ENCODE peak calls at places on chromosomes 2 and 18, in six cellular contexts. Z is prostate gland, K is lower lobe of right lung, Q is bronchial epithelial cell, C is AG10803, T is tibial artery. L is an unnamed sample.

GRCh38 chr2:86028763-86029381 is 76.8 kb downstream of the POLR1A start:
- DNase-seq in Z (no peak), K (no peak), Q (no peak), C (no peak), T (peak; percentile 82), L (no peak)

GRCh38 chr2:170170281-170171035 is 7.5 kb upstream of the MYO3B start:
- DNase-seq in Z (no peak), K (no peak), Q (no peak), C (peak; percentile 39), T (no peak), L (no peak)

GRCh38 chr2:30325542-30326328 is 94.4 kb downstream of the LBH start:
- DNase-seq in Z (no peak), K (no peak), Q (no peak), C (no peak), T (no peak), L (no peak)

GRCh38 chr2:67650292-67651133 is 253.4 kb downstream of the ETAA1 start:
- DNase-seq in Z (peak; percentile 54), K (peak; percentile 63), Q (peak; percentile 80), C (peak; percentile 95), T (peak; percentile 85), L (no peak)

GRCh38 chr2:234964631-234965461 is 13.0 kb downstream of the SH3BP4 start:
- DNase-seq in Z (no peak), K (no peak), Q (no peak), C (peak; percentile 55), T (no peak), L (no peak)

GRCh38 chr2:126655500-126656310 is at the start of gene GYPC:
- DNase-seq in Z (no peak), K (peak; percentile 76), Q (no peak), C (peak; percentile 80), T (peak; percentile 89), L (no peak)

GRCh38 chr2:158818511-158818910 is 23.4 kb downstream of the DAPL1 start:
- DNase-seq in Z (no peak), K (no peak), Q (no peak), C (no peak), T (peak; percentile 57), L (no peak)

GRCh38 chr2:200471324-200471848 is 38.5 kb downstream of the KCTD18 start:
- DNase-seq in Z (no peak), K (no peak), Q (peak; percentile 18), C (no peak), T (no peak), L (no peak)

GRCh38 chr2:72149556-72150156 is 2.0 kb upstream of the CYP26B1 start:
- DNase-seq in Z (peak; percentile 10), K (no peak), Q (no peak), C (no peak), T (no peak), L (no peak)

GRCh38 chr2:166057363-166058169 is 70.3 kb downstream of the SCN1A start:
- DNase-seq in Z (no peak), K (no peak), Q (peak; percentile 82), C (peak; percentile 33), T (no peak), L (peak; percentile 37)

GRCh38 chr18:12886498-12887126 is 2.6 kb upstream of the PTPN2 start:
- DNase-seq in Z (no peak), K (no peak), Q (peak; percentile 33), C (peak; percentile 13), T (no peak), L (peak; percentile 46)

GRCh38 chr2:190683802-190684201 is 34.9 kb downstream of the NAB1 start:
- DNase-seq in Z (no peak), K (no peak), Q (no peak), C (no peak), T (no peak), L (peak; percentile 38)

GRCh38 chr2:100940240-100940639 is 61.8 kb upstream of the RPL31 start:
- DNase-seq in Z (no peak), K (no peak), Q (no peak), C (peak; percentile 61), T (no peak), L (no peak)

GRCh38 chr2:20227894-20228505 is 3.1 kb upstream of the SDC1 start:
- DNase-seq in Z (no peak), K (no peak), Q (no peak), C (no peak), T (no peak), L (no peak)

GRCh38 chr18:49892148-49892924 is 79.0 kb upstream of the ACAA2 start:
- DNase-seq in Z (no peak), K (no peak), Q (peak; percentile 68), C (no peak), T (no peak), L (no peak)

GRCh38 chr2:133177196-133177595 is 391.1 kb downstream of the NCKAP5 start:
- DNase-seq in Z (no peak), K (no peak), Q (no peak), C (peak; percentile 3), T (no peak), L (no peak)

GRCh38 chr2:200592414-200593075 is 6.7 kb downstream of the AOX1 start:
- DNase-seq in Z (no peak), K (no peak), Q (peak; percentile 29), C (no peak), T (no peak), L (no peak)

GRCh38 chr2:241894681-241895426 is 25.3 kb downstream of the RTP5 start:
- DNase-seq in Z (no peak), K (peak; percentile 46), Q (no peak), C (no peak), T (peak; percentile 20), L (no peak)

GRCh38 chr2:75560022-75560767 is 544 bp downstream of the EVA1A start:
- DNase-seq in Z (peak; percentile 16), K (peak; percentile 57), Q (peak; percentile 30), C (peak; percentile 41), T (no peak), L (no peak)
- TF ChIP-seq CTCF in Z (peak; percentile 25), K (peak; percentile 13), Q (peak; percentile 22), C (peak; percentile 39), T (no peak), L (no peak)

DNA sequence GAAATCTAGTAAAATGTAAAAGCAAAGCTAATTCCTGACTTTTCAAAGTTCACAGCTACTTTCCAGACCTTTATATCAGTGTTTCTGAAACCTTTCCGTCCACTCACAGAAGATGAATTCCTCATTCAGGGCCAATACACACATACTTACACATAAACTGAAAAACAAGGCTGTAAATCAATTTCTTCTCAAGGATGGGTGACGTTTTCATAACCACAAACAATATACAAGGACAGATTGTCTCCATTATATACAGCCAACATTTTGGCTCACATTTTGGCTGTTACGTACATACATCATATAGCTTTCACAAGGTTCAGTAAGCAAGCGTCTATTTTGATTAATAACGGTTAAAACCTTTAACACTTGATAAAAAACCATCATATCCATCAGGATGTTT is 1.4 kb downstream of the RPRD1A start:
- DNase-seq in Z (no peak), K (no peak), Q (peak; percentile 8), C (peak; percentile 18), T (no peak), L (peak; percentile 44)
- H3K4me3 ChIP-seq in Z (peak overlapping the region; percentile 76), K (peak overlapping the region; percentile 94), Q (peak overlapping the region; percentile 95), C (peak overlapping the region; percentile 92), T (peak overlapping the region; percentile 72), L (peak overlapping the region; percentile 98)

DNA sequence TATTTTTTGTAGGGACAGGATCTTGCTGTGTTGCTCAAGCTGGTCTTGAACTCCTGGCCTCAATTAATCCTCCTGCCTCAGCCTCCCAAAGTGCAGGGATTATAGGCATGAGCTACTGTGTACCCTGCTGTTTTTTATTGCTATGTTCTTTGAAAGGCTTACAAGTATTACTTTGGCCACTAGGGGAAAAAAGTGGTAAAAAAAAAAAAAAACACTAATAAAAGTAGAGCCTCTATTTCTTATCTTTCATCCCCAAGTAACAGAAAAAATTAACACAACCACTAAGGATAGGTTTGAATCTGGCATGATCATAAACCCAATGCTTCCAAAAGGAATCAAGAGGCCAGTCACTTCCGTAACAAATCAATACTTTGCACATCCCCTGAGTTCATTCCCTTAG is 11.6 kb downstream of the NOL10 start:
- DNase-seq in Z (no peak), K (no peak), Q (no peak), C (no peak), T (no peak), L (no peak)
- TF ChIP-seq CTCF in Z (no peak), K (no peak), Q (peak; percentile 24), C (peak; percentile 1), T (peak; percentile 9), L (no peak)

DNA sequence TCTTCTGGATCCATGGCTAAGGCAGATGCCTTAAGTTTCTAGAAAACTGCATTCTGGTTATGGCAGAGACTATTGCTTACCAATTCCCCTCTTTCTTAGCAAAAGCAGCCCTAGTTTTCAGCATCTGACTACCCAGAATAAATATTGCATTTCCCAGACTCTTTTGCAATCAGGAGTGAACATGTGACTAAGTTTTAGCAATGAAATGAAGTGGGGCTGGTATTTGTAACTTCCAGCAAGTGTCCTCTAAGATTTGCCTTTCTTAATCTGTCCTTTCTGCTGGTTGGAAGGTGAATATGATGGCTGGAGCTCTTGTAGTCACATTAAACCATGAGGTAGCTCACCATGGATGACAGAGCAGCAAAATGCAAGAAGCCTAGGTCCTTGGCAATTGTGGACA is 132.9 kb upstream of the PKDCC start:
- DNase-seq in Z (no peak), K (no peak), Q (no peak), C (peak; percentile 54), T (no peak), L (no peak)
- H3K4me3 ChIP-seq in Z (no peak overlapping the region), K (no peak overlapping the region), Q (no peak overlapping the region), C (no peak overlapping the region), T (no peak overlapping the region), L (no peak overlapping the region)

GRCh38 chr18:61582205-61582710 is 249.0 kb downstream of the CDH20 start:
- DNase-seq in Z (no peak), K (no peak), Q (no peak), C (no peak), T (peak; percentile 26), L (no peak)
- TF ChIP-seq CTCF in Z (no peak), K (no peak), Q (no peak), C (no peak), T (no peak), L (no peak)